ENCODE peak calls at places on chromosomes 1 and 21, in five cellular contexts. Q is mammary epithelial cell, U is PC-3, Z is hepatocyte, V is DND-41. E is an unnamed sample.

GRCh38 chr1:79604490-79605198 is 598.1 kb upstream of the ADGRL4 start:
- DNase-seq in Q (no peak), U (no peak), Z (no peak), V (no peak), E (no peak)

GRCh38 chr1:205630241-205630640 is 1.6 kb downstream of the ELK4 start:
- DNase-seq in Q (peak; percentile 14), U (peak; percentile 35), Z (no peak), V (no peak), E (no peak)

GRCh38 chr1:8031176-8031785 is 5.2 kb upstream of the ERRFI1 start:
- DNase-seq in Q (no peak), U (peak; percentile 76), Z (peak; percentile 68), V (no peak), E (no peak)

GRCh38 chr1:157951219-157951618 is 42.2 kb upstream of the KIRREL1 start:
- DNase-seq in Q (no peak), U (no peak), Z (peak; percentile 29), V (no peak), E (no peak)

GRCh38 chr1:204280099-204280498 is 66.3 kb upstream of the GOLT1A start:
- DNase-seq in Q (no peak), U (no peak), Z (no peak), V (no peak), E (no peak)

GRCh38 chr21:32494946-32495703 is 82.6 kb downstream of the EVA1C start:
- DNase-seq in Q (peak; percentile 68), U (peak; percentile 89), Z (peak; percentile 10), V (no peak), E (no peak)

GRCh38 chr1:8075511-8076051 is 49.5 kb upstream of the ERRFI1 start:
- DNase-seq in Q (peak; percentile 88), U (peak; percentile 36), Z (no peak), V (no peak), E (no peak)

GRCh38 chr1:81032374-81032773 is 768.4 kb upstream of the ADGRL2 start:
- DNase-seq in Q (no peak), U (no peak), Z (no peak), V (no peak), E (no peak)

GRCh38 chr1:94599090-94599813 is 57.7 kb upstream of the F3 start:
- DNase-seq in Q (peak; percentile 57), U (peak; percentile 49), Z (peak; percentile 67), V (no peak), E (no peak)

GRCh38 chr1:1990222-1990621 is 13.4 kb downstream of the CFAP74 start:
- DNase-seq in Q (no peak), U (no peak), Z (no peak), V (no peak), E (no peak)

GRCh38 chr1:73611681-73612080 is 586.3 kb downstream of the LRRIQ3 start:
- DNase-seq in Q (no peak), U (no peak), Z (no peak), V (no peak), E (no peak)

GRCh38 chr1:53899206-53899628 is 5.2 kb downstream of the DIO1 start:
- DNase-seq in Q (no peak), U (peak; percentile 67), Z (peak; percentile 43), V (no peak), E (no peak)

GRCh38 chr1:112511897-112512296 is 3.1 kb downstream of the WNT2B start:
- DNase-seq in Q (no peak), U (no peak), Z (no peak), V (no peak), E (no peak)

GRCh38 chr1:1626207-1627141 is 5.5 kb upstream of the MMP23B start:
- DNase-seq in Q (no peak), U (no peak), Z (no peak), V (no peak), E (no peak)

GRCh38 chr1:11339346-11340247 is 66.6 kb downstream of the UBIAD1 start:
- DNase-seq in Q (no peak), U (peak; percentile 31), Z (peak; percentile 65), V (peak; percentile 16), E (peak; percentile 49)

GRCh38 chr1:207152792-207153434 is 48.9 kb downstream of the C4BPA start:
- DNase-seq in Q (peak; percentile 11), U (peak; percentile 83), Z (no peak), V (no peak), E (peak; percentile 20)

GRCh38 chr1:218459450-218459849 is 114.3 kb downstream of the TGFB2 start:
- DNase-seq in Q (no peak), U (no peak), Z (no peak), V (no peak), E (no peak)

GRCh38 chr1:12071892-12072291 is 8.8 kb downstream of the TNFRSF8 start:
- DNase-seq in Q (no peak), U (no peak), Z (no peak), V (no peak), E (no peak)

GRCh38 chr1:212073490-212073889 is 37.9 kb downstream of the DTL start:
- DNase-seq in Q (no peak), U (no peak), Z (no peak), V (no peak), E (no peak)

GRCh38 chr1:3069491-3070303 is 694 bp downstream of the PRDM16 start:
- DNase-seq in Q (peak; percentile 11), U (peak; percentile 40), Z (peak; percentile 87), V (no peak), E (no peak)

GRCh38 chr21:45981641-45982255 is at the start of gene COL6A1:
- DNase-seq in Q (peak; percentile 24), U (peak; percentile 50), Z (peak; percentile 84), V (no peak), E (no peak)

GRCh38 chr1:214264196-214264595 is 16.8 kb upstream of the SMYD2 start:
- DNase-seq in Q (no peak), U (no peak), Z (no peak), V (no peak), E (no peak)

GRCh38 chr1:27659497-27660299 is 12.3 kb downstream of the IFI6 start:
- DNase-seq in Q (peak; percentile 70), U (peak; percentile 85), Z (peak; percentile 95), V (peak; percentile 91), E (peak; percentile 96)

GRCh38 chr1:115665319-115665718 is 23.5 kb downstream of the VANGL1 start:
- DNase-seq in Q (peak; percentile 58), U (peak; percentile 96), Z (no peak), V (no peak), E (no peak)

GRCh38 chr1:26582836-26583460 is 53.4 kb downstream of the RPS6KA1 start:
- DNase-seq in Q (peak; percentile 11), U (peak; percentile 79), Z (no peak), V (no peak), E (no peak)

GRCh38 chr1:240363315-240363714 is 248.6 kb downstream of the GREM2 start:
- DNase-seq in Q (no peak), U (no peak), Z (no peak), V (no peak), E (no peak)

GRCh38 chr1:172753964-172754363 is 95.1 kb downstream of the FASLG start:
- DNase-seq in Q (no peak), U (no peak), Z (no peak), V (peak; percentile 20), E (no peak)

GRCh38 chr1:153545067-153546055 is at the start of gene S100A4:
- DNase-seq in Q (peak; percentile 92), U (peak; percentile 99), Z (peak; percentile 97), V (peak; percentile 97), E (peak; percentile 94)

GRCh38 chr1:117754061-117754969 is 148.5 kb downstream of the TENT5C start:
- DNase-seq in Q (peak; percentile 49), U (peak; percentile 84), Z (peak; percentile 84), V (peak; percentile 66), E (peak; percentile 63)

GRCh38 chr1:46171351-46171750 is 3.5 kb upstream of the TSPAN1 start:
- DNase-seq in Q (peak; percentile 41), U (peak; percentile 21), Z (no peak), V (no peak), E (no peak)

GRCh38 chr1:220544901-220545303 is 17.0 kb downstream of the MARK1 start:
- DNase-seq in Q (no peak), U (peak; percentile 33), Z (peak; percentile 18), V (no peak), E (no peak)

GRCh38 chr1:37001697-37002096 is 32.6 kb downstream of the GRIK3 start:
- DNase-seq in Q (no peak), U (no peak), Z (no peak), V (no peak), E (no peak)

GRCh38 chr1:55476445-55477015 is 261.4 kb upstream of the USP24 start:
- DNase-seq in Q (no peak), U (no peak), Z (peak; percentile 19), V (no peak), E (no peak)

GRCh38 chr1:228212415-228212965 is 4.6 kb downstream of the OBSCN start:
- DNase-seq in Q (no peak), U (no peak), Z (peak; percentile 28), V (no peak), E (no peak)

GRCh38 chr1:66624412-66625060 is 90.6 kb downstream of the SGIP1 start:
- DNase-seq in Q (peak; percentile 66), U (peak; percentile 48), Z (no peak), V (no peak), E (no peak)

GRCh38 chr1:6124746-6125365 is 55.3 kb downstream of the CHD5 start:
- DNase-seq in Q (no peak), U (no peak), Z (no peak), V (no peak), E (no peak)
- TF ChIP-seq EZH2 in Q (no peak), U (no peak), Z (no peak), V (no peak), E (no peak)

GRCh38 chr1:110113551-110113950 is 1.3 kb downstream of the UBL4B start:
- DNase-seq in Q (peak; percentile 24), U (peak; percentile 25), Z (no peak), V (no peak), E (no peak)
- TF ChIP-seq EZH2 in Q (no peak), U (no peak), Z (no peak), V (no peak), E (no peak)

DNA sequence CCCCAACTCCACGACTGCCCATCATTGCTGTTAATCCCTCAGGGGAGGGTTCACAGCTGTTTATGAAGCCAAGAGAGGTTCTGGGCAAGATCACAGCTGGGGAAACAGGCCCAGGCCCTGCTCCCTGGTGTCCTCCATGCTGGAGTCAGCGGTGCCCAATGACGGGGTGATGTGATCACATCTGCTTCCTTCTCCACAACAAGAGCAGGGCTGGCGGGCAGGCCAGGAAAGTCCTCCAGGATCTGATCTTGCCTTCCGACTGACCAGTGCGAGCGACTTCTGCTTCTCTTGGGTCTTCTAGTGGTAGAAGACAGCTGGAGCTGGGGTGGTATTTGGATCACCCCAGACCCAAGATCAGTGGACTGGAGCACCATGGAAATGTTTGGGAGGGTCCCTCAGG is 951 bp upstream of the LINGO4 start:
- DNase-seq in Q (no peak), U (no peak), Z (no peak), V (no peak), E (no peak)
- TF ChIP-seq EZH2 in Q (no peak), U (no peak), Z (no peak), V (no peak), E (no peak)

GRCh38 chr1:166087734-166088571 is 78.8 kb downstream of the FAM78B start:
- DNase-seq in Q (no peak), U (no peak), Z (no peak), V (no peak), E (no peak)
- TF ChIP-seq EZH2 in Q (no peak), U (no peak), Z (no peak), V (no peak), E (no peak)

DNA sequence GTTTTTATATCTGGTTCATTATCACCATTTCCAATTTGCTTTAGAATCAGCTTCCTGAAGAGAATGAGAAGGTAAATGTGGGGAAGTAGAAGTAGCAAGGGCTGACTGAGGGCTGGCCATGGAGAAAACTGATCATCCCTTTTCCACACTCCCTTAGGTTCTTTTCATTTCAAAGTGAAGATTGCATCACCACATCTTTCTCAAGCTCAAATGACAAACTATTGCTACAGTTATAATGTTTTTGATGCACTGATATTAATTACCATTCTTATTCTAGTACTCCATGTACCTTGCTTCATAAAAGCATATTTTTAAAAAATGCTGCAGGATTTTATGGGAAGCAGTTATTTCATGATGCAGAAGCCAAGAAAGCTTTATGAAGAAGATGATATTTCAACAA is 7.9 kb upstream of the AK5 start:
- DNase-seq in Q (no peak), U (no peak), Z (no peak), V (no peak), E (no peak)
- TF ChIP-seq EZH2 in Q (no peak), U (no peak), Z (no peak), V (no peak), E (no peak)

E was measured in K562.